ENCODE peak calls at places on chromosomes 4 and X, in eight cellular contexts. N is right lobe of liver, R is tibial artery, S is testis, P is fibroblast of lung, Y is heart left ventricle, V is prostate gland, K is heart right ventricle. I is an unnamed sample.
A peak's percentile ranks its signal among the peaks of the same experiment; 100 is the strongest.

GRCh38 chr4:24262616-24263015 is 321.7 kb downstream of the DHX15 start:
- DNase-seq in P (peak; percentile 18), V (no peak), K (no peak), N (no peak), S (no peak), R (no peak), Y (no peak), I (no peak)

GRCh38 chrX:136130931-136131843 is 16.1 kb upstream of the FHL1 start:
- DNase-seq in R (no peak), N (no peak), S (no peak), V (no peak), Y (no peak), P (peak; percentile 80), K (no peak), I (no peak)

GRCh38 chrX:134603806-134604700 is 54.2 kb downstream of the PLAC1 start:
- DNase-seq in Y (no peak), R (peak; percentile 27), V (no peak), N (no peak), S (no peak), K (no peak), P (peak; percentile 93), I (no peak)

GRCh38 chr4:85961887-85962286 is 398.0 kb downstream of the MAPK10 start:
- DNase-seq in R (no peak), K (no peak), Y (no peak), V (no peak), P (no peak), S (no peak), N (no peak), I (no peak)

GRCh38 chr4:80452768-80453167 is 117.2 kb downstream of the CFAP299 start:
- DNase-seq in K (no peak), P (no peak), N (no peak), Y (no peak), R (no peak), S (no peak), V (no peak), I (no peak)

GRCh38 chrX:108735087-108735679 is 1.2 kb downstream of the IRS4 start:
- DNase-seq in R (no peak), N (no peak), Y (no peak), S (no peak), V (peak; percentile 7), K (no peak), P (no peak), I (peak; percentile 24)

GRCh38 chrX:1521459-1521956 is 15.5 kb downstream of the P2RY8 start:
- DNase-seq in V (no peak), N (peak; percentile 42), S (no peak), K (no peak), Y (no peak), P (no peak), R (no peak), I (peak; percentile 29)

GRCh38 chrX:139739138-139739537 is 31.2 kb upstream of the MCF2 start:
- DNase-seq in R (no peak), K (no peak), P (peak; percentile 41), Y (no peak), V (no peak), N (no peak), S (no peak), I (no peak)

GRCh38 chr4:80185787-80186548 is 11.3 kb upstream of the PRDM8 start:
- DNase-seq in V (no peak), P (no peak), Y (no peak), N (no peak), S (no peak), K (no peak), R (no peak), I (no peak)

GRCh38 chrX:39667191-39667590 is 430.6 kb downstream of the BCOR start:
- DNase-seq in S (no peak), N (no peak), R (no peak), K (no peak), V (no peak), P (no peak), Y (no peak), I (no peak)

GRCh38 chr4:3675251-3676115 is 90.7 kb upstream of the ADRA2C start:
- DNase-seq in N (no peak), P (no peak), V (no peak), R (no peak), K (no peak), S (no peak), Y (no peak), I (peak; percentile 4)

GRCh38 chrX:10619311-10620015 is 922 bp downstream of the MID1 start:
- DNase-seq in Y (no peak), K (no peak), S (peak; percentile 25), V (no peak), R (peak; percentile 23), N (no peak), P (no peak), I (no peak)

GRCh38 chr4:140472156-140472555 is 25.9 kb downstream of the MGAT4D start:
- DNase-seq in S (no peak), V (no peak), R (no peak), N (no peak), P (no peak), K (no peak), Y (no peak), I (no peak)

GRCh38 chr4:45876235-45876890 is 247.5 kb downstream of the GABRG1 start:
- DNase-seq in Y (no peak), N (no peak), R (no peak), S (no peak), K (no peak), P (no peak), V (no peak), I (no peak)

GRCh38 chr4:39682133-39682532 is 15.8 kb upstream of the UBE2K start:
- DNase-seq in V (no peak), Y (no peak), R (no peak), N (no peak), S (no peak), P (no peak), K (no peak), I (no peak)
- H3K27ac ChIP-seq in V (no peak overlapping the region), Y (no peak overlapping the region), R (no peak overlapping the region), N (no peak overlapping the region), S (no peak overlapping the region), P (no peak overlapping the region), K (no peak overlapping the region), I (no peak overlapping the region)

GRCh38 chr4:132227349-132228165 is 921.5 kb upstream of the PCDH10 start:
- DNase-seq in Y (no peak), R (no peak), S (peak; percentile 73), P (peak; percentile 29), N (peak; percentile 45), K (peak; percentile 10), V (no peak), I (peak; percentile 53)
- TF ChIP-seq CTCF in Y (no peak), R (no peak), S (no peak), P (peak; percentile 45), N (peak; percentile 19), K (peak; percentile 49), V (no peak), I (no peak)

GRCh38 chrX:17291998-17292658 is 82.9 kb upstream of the NHS start:
- DNase-seq in V (no peak), N (no peak), K (no peak), R (peak; percentile 18), P (peak; percentile 42), Y (no peak), S (peak; percentile 14), I (peak; percentile 2)

GRCh38 chrX:17294561-17294960 is 80.4 kb upstream of the NHS start:
- DNase-seq in K (no peak), P (no peak), Y (no peak), N (no peak), R (no peak), V (no peak), S (no peak), I (no peak)

GRCh38 chrX:17295788-17296187 is 79.2 kb upstream of the NHS start:
- DNase-seq in P (no peak), Y (no peak), N (no peak), K (no peak), V (no peak), S (no peak), R (no peak), I (no peak)

GRCh38 chrX:17285983-17286382 is 89.0 kb upstream of the NHS start:
- DNase-seq in R (no peak), Y (no peak), S (no peak), N (no peak), V (no peak), P (no peak), K (no peak), I (no peak)

DNA sequence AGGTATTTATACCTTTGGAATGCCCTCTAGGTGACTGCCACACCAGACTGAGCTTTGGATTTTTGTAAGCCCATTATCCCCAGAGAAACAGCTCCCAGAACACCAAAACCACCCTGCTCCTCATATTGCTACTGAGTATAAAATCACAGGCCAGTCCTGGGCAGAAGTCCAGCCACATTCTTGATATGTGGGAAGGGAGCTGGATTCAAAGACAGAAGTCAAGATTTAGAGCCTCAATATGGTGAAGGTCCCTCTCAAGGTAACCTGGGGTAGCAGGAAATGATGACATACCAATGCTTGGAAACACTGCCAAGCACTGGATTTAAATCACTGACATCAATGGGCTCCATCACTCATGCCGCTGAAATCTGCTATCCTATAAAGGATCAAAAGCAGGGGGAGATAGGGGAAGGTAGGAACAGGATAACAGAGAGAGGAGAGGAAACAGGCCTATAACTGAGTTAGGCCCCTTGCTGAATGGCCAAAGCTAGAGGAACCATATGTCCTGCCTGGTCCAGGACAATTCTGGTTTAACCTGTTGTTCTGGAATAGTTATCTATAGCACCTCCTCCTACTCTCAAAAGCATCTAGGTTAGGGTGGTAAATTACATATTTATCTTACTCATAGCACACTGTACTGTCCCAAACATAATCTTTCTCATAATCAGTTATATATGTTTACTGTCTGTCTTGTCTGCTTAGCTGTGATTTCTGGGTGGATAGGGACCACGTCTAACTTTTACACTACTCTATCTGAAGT is 83.7 kb upstream of the NHS start:
- DNase-seq in R (peak; percentile 14), N (no peak), K (no peak), Y (no peak), P (no peak), S (peak; percentile 36), V (peak; percentile 8), I (no peak)
- H3K27ac ChIP-seq in R (peak overlapping the region; percentile 78), N (no peak overlapping the region), K (no peak overlapping the region), Y (no peak overlapping the region), P (no peak overlapping the region), S (no peak overlapping the region), V (no peak overlapping the region), I (no peak overlapping the region)

GRCh38 chr4:186472948-186473347 is 82.4 kb downstream of the MTNR1A start:
- DNase-seq in K (no peak), Y (no peak), S (no peak), P (peak; percentile 66), V (no peak), N (no peak), R (no peak), I (no peak)
- TF ChIP-seq CTCF in K (peak; percentile 65), Y (peak; percentile 44), S (peak; percentile 43), P (peak; percentile 60), V (peak; percentile 56), N (peak; percentile 50), R (peak; percentile 63), I (peak; percentile 58)

DNA sequence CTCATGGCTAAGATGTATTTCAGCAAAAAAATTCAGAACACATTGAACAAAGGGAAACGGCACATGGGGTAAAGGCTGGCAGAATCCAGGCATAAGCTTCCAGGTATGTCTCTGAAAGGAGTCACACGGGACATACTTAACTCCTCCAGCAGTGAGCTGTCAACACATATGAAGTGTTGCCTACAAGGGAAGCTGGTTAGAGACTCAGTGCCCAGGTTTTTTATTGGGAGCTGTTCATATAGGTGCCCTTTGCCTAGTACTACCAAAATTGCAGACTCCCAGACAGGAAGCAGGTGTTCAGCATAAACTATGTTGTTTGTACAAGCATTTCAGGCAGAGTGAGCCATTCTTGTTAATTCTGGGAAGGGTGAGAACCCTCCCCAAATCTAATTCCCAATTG is 77.4 kb upstream of the PUDP start:
- DNase-seq in N (no peak), P (no peak), K (no peak), S (no peak), R (no peak), Y (no peak), V (no peak), I (no peak)
- H3K27ac ChIP-seq in N (no peak overlapping the region), P (no peak overlapping the region), K (no peak overlapping the region), S (no peak overlapping the region), R (no peak overlapping the region), Y (no peak overlapping the region), V (no peak overlapping the region), I (no peak overlapping the region)

GRCh38 chrX:102714994-102715393 is 2.7 kb downstream of the GPRASP2 start:
- DNase-seq in Y (no peak), S (no peak), P (no peak), K (no peak), N (no peak), R (no peak), V (no peak), I (no peak)
- TF ChIP-seq CTCF in Y (no peak), S (no peak), P (no peak), K (no peak), N (no peak), R (no peak), V (no peak), I (no peak)

I was measured in body of pancreas.